ENCODE peak calls at places on chromosome 19, in eight cellular contexts. V is activated CD8-positive, alpha-beta memory T cell treated with anti-CD3 and anti-CD28 coated beads for 1 hour; B is heart right ventricle; G is stimulated activated CD4-positive, alpha-beta T cell treated with anti-CD3 and anti-CD28 coated beads, Interleukin-2, amount 100 ng/mL, for 48 hours; O is upper lobe of right lung; P is NCI-H226; Q is HEK293T; E is COR-L47. A is an unnamed sample.
A peak's percentile ranks its signal among the peaks of the same experiment; 100 is the strongest.

GRCh38 chr19:3056454-3057016 is 5.8 kb downstream of the TLE5 start:
- DNase-seq in B (no peak), G (no peak), P (peak; percentile 8), V (no peak), E (peak; percentile 86), O (no peak), Q (no peak), A (no peak)

GRCh38 chr19:35554076-35554475 is 8.7 kb downstream of the TMEM147 start:
- DNase-seq in Q (no peak), G (no peak), E (no peak), B (no peak), V (no peak), O (no peak), P (no peak), A (no peak)

GRCh38 chr19:40501599-40501998 is 34.8 kb downstream of the SPTBN4 start:
- DNase-seq in V (no peak), E (no peak), G (no peak), O (no peak), P (no peak), Q (no peak), B (no peak), A (no peak)

GRCh38 chr19:45705115-45705514 is 12.6 kb downstream of the QPCTL start:
- DNase-seq in Q (no peak), O (no peak), E (no peak), P (no peak), G (no peak), V (no peak), B (no peak), A (no peak)

GRCh38 chr19:2334986-2335846 is 6.7 kb downstream of the SPPL2B start:
- DNase-seq in V (no peak), G (no peak), O (no peak), Q (no peak), E (no peak), P (no peak), B (no peak), A (no peak)

GRCh38 chr19:39158646-39159260 is 33.2 kb downstream of the PAK4 start:
- DNase-seq in E (no peak), B (no peak), G (no peak), O (no peak), P (no peak), Q (no peak), V (no peak), A (no peak)

GRCh38 chr19:17171874-17172273 is 43.3 kb upstream of the USE1 start:
- DNase-seq in V (no peak), O (no peak), Q (no peak), G (no peak), B (no peak), P (no peak), E (no peak), A (no peak)

GRCh38 chr19:3625996-3626472 is 556 bp downstream of the CACTIN start:
- DNase-seq in Q (no peak), V (no peak), G (peak; percentile 13), O (no peak), P (no peak), B (no peak), E (no peak), A (no peak)

GRCh38 chr19:1104452-1105216 is 840 bp downstream of the GPX4 start:
- DNase-seq in O (peak; percentile 93), V (peak; percentile 62), B (peak; percentile 78), E (peak; percentile 75), P (peak; percentile 65), G (peak; percentile 63), Q (peak; percentile 65), A (no peak)

A was measured in esophagus squamous epithelium.